ENCODE peak calls at places on chromosomes 13 and 19, in seven cellular contexts. H is stimulated activated CD4-positive, alpha-beta T cell treated with anti-CD3 and anti-CD28 coated beads, Interleukin-4, amount 100 ng/mL, for 24 hours; W is body of pancreas; L is NCI-H510A treated with DMSO at 0.1 percent for 48 hours; F is GDM1; M is T-helper 1 cell; N is NCI-H2171. O is an unnamed sample.

GRCh38 chr19:6528544-6529121 is 2.2 kb upstream of the TNFSF9 start:
- DNase-seq in H (no peak), W (no peak), L (no peak), F (peak; percentile 73), M (no peak), N (no peak), O (no peak)

GRCh38 chr19:47494729-47495128 is 10.7 kb upstream of the KPTN start:
- DNase-seq in H (no peak), W (no peak), L (peak; percentile 9), F (no peak), M (no peak), N (peak; percentile 88), O (no peak)

GRCh38 chr19:1992759-1993260 is 22.7 kb downstream of the BTBD2 start:
- DNase-seq in H (no peak), W (no peak), L (no peak), F (no peak), M (no peak), N (no peak), O (no peak)

GRCh38 chr13:113041293-113041690 is 64.3 kb upstream of the F7 start:
- DNase-seq in H (no peak), W (no peak), L (no peak), F (no peak), M (no peak), N (no peak), O (no peak)

GRCh38 chr19:1244693-1245451 is 3.3 kb downstream of the ATP5F1D start:
- DNase-seq in H (no peak), W (peak; percentile 67), L (no peak), F (no peak), M (no peak), N (no peak), O (no peak)

GRCh38 chr13:30763786-30764440 is 28.6 kb downstream of the ALOX5AP start:
- DNase-seq in H (no peak), W (no peak), L (no peak), F (no peak), M (no peak), N (no peak), O (no peak)

GRCh38 chr13:73662833-73663232 is 471.4 kb downstream of the KLF12 start:
- DNase-seq in H (no peak), W (no peak), L (no peak), F (no peak), M (no peak), N (no peak), O (no peak)

GRCh38 chr13:41383400-41383799 is 72.3 kb downstream of the NAA16 start:
- DNase-seq in H (no peak), W (no peak), L (no peak), F (peak; percentile 22), M (no peak), N (no peak), O (no peak)

GRCh38 chr13:94858856-94859811 is 146.8 kb upstream of the SOX21 start:
- DNase-seq in H (no peak), W (peak; percentile 12), L (no peak), F (no peak), M (no peak), N (no peak), O (peak; percentile 34)

GRCh38 chr13:97448503-97449251 is 14.7 kb downstream of the RAP2A start:
- DNase-seq in H (no peak), W (no peak), L (no peak), F (no peak), M (no peak), N (no peak), O (no peak)

GRCh38 chr19:36136975-36137686 is 2.7 kb upstream of the CAPNS1 start:
- DNase-seq in H (no peak), W (peak; percentile 69), L (peak; percentile 9), F (no peak), M (no peak), N (no peak), O (peak; percentile 49)

GRCh38 chr13:100675660-100676129 is 1.1 kb upstream of the TMTC4 start:
- DNase-seq in H (no peak), W (no peak), L (no peak), F (no peak), M (no peak), N (no peak), O (no peak)

GRCh38 chr13:32824671-32825070 is 191.6 kb upstream of the KL start:
- DNase-seq in H (no peak), W (no peak), L (no peak), F (no peak), M (no peak), N (no peak), O (peak; percentile 68)

GRCh38 chr19:58372311-58373133 is 8.3 kb downstream of the ZNF837 start:
- DNase-seq in H (no peak), W (no peak), L (no peak), F (no peak), M (no peak), N (no peak), O (no peak)

GRCh38 chr19:10888421-10888866 is 17.1 kb downstream of the CARM1 start:
- DNase-seq in H (no peak), W (no peak), L (no peak), F (no peak), M (no peak), N (peak; percentile 48), O (no peak)

GRCh38 chr13:113634279-113635047 is 23.5 kb downstream of the ATP4B start:
- DNase-seq in H (no peak), W (no peak), L (no peak), F (no peak), M (no peak), N (no peak), O (no peak)

GRCh38 chr13:109700176-109700575 is 86.2 kb downstream of the IRS2 start:
- DNase-seq in H (no peak), W (no peak), L (peak; percentile 76), F (peak; percentile 99), M (no peak), N (peak; percentile 84), O (no peak)

GRCh38 chr19:53795019-53795418 is 29.1 kb downstream of the NLRP12 start:
- DNase-seq in H (no peak), W (no peak), L (no peak), F (no peak), M (no peak), N (no peak), O (no peak)

GRCh38 chr19:7841751-7842660 is 12.0 kb downstream of the EVI5L start:
- DNase-seq in H (no peak), W (no peak), L (no peak), F (no peak), M (no peak), N (no peak), O (no peak)

GRCh38 chr19:18743281-18743825 is 47.8 kb downstream of the COMP start:
- DNase-seq in H (no peak), W (peak; percentile 42), L (no peak), F (no peak), M (no peak), N (no peak), O (no peak)

GRCh38 chr19:49417090-49417489 is 6.2 kb downstream of the PTH2 start:
- DNase-seq in H (no peak), W (no peak), L (no peak), F (no peak), M (no peak), N (no peak), O (no peak)

GRCh38 chr13:42258747-42259146 is 13.2 kb upstream of the AKAP11 start:
- DNase-seq in H (no peak), W (no peak), L (no peak), F (no peak), M (no peak), N (peak; percentile 69), O (no peak)

GRCh38 chr13:111166882-111167281 is 51.8 kb downstream of the ARHGEF7 start:
- DNase-seq in H (no peak), W (no peak), L (no peak), F (no peak), M (no peak), N (no peak), O (no peak)

GRCh38 chr13:87919956-87920355 is 248.8 kb downstream of the SLITRK5 start:
- DNase-seq in H (no peak), W (no peak), L (no peak), F (no peak), M (no peak), N (no peak), O (no peak)

GRCh38 chr13:99380921-99381645 is 73.9 kb upstream of the GPR183 start:
- DNase-seq in H (peak; percentile 74), W (no peak), L (no peak), F (no peak), M (no peak), N (no peak), O (no peak)

GRCh38 chr13:27822873-27823311 is 30.6 kb downstream of the GSX1 start:
- DNase-seq in H (no peak), W (no peak), L (no peak), F (no peak), M (no peak), N (no peak), O (no peak)

GRCh38 chr13:78978381-78978998 is 319.5 kb upstream of the OBI1 start:
- DNase-seq in H (peak; percentile 48), W (peak; percentile 46), L (peak; percentile 23), F (peak; percentile 34), M (no peak), N (peak; percentile 55), O (peak; percentile 8)

GRCh38 chr13:49356224-49356623 is 87.6 kb downstream of the CAB39L start:
- DNase-seq in H (no peak), W (no peak), L (no peak), F (no peak), M (no peak), N (no peak), O (peak; percentile 89)

GRCh38 chr13:41178040-41178439 is 16.3 kb downstream of the KBTBD7 start:
- DNase-seq in H (no peak), W (no peak), L (no peak), F (no peak), M (no peak), N (no peak), O (no peak)

GRCh38 chr19:43651758-43652545 is 12.3 kb upstream of the CADM4 start:
- DNase-seq in H (peak; percentile 43), W (peak; percentile 77), L (peak; percentile 45), F (peak; percentile 16), M (no peak), N (no peak), O (no peak)

GRCh38 chr19:53237114-53237777 is 17.4 kb downstream of the ZNF677 start:
- DNase-seq in H (no peak), W (no peak), L (no peak), F (no peak), M (no peak), N (no peak), O (no peak)

GRCh38 chr19:35696835-35697234 is 7.5 kb upstream of the ZBTB32 start:
- DNase-seq in H (no peak), W (no peak), L (no peak), F (no peak), M (no peak), N (no peak), O (no peak)

GRCh38 chr13:95445116-95445515 is 107.4 kb upstream of the CLDN10 start:
- DNase-seq in H (no peak), W (no peak), L (no peak), F (no peak), M (no peak), N (no peak), O (no peak)

GRCh38 chr13:23554000-23554399 is 16.2 kb upstream of the TNFRSF19 start:
- DNase-seq in H (no peak), W (no peak), L (no peak), F (no peak), M (no peak), N (no peak), O (no peak)

GRCh38 chr19:45467456-45468158 is at the start of gene FOSB:
- DNase-seq in H (peak; percentile 93), W (peak; percentile 96), L (peak; percentile 93), F (peak; percentile 86), M (peak; percentile 92), N (peak; percentile 98), O (no peak)

O was measured in GM04503.